ENCODE peak calls at places on chromosomes 12 and 14, in seven cellular contexts. B is NCI-H2107; C is activated CD4-positive, alpha-beta T cell treated with anti-CD3 and anti-CD28 coated beads, Interleukin-2, amount 50 U/mL, for 1 hour; D is activated gamma-delta T cell treated with Interleukin-2 at 50 U/mL for 16 hours; J is body of pancreas; T is NCI-H1694 treated with DMSO at 0.1 percent for 48 hours; G is NCI-H1105. S is an unnamed sample.
A peak's percentile ranks its signal among the peaks of the same experiment; 100 is the strongest.

GRCh38 chr12:12837025-12837872 is 24.1 kb downstream of the DDX47 start:
- DNase-seq in B (no peak), C (peak; percentile 24), D (peak; percentile 17), J (peak; percentile 14), T (peak; percentile 83), G (peak; percentile 23), S (peak; percentile 84)

GRCh38 chr12:131832393-131833231 is 4.4 kb downstream of the MMP17 start:
- DNase-seq in B (no peak), C (no peak), D (no peak), J (no peak), T (peak; percentile 12), G (peak; percentile 87), S (peak; percentile 71)

GRCh38 chr14:70653662-70654061 is 11.9 kb downstream of the TTC9 start:
- DNase-seq in B (no peak), C (no peak), D (no peak), J (no peak), T (no peak), G (no peak), S (no peak)

GRCh38 chr14:100891051-100891450 is 12.5 kb downstream of the RTL1 start:
- DNase-seq in B (no peak), C (no peak), D (peak; percentile 1), J (peak; percentile 8), T (no peak), G (no peak), S (no peak)

GRCh38 chr12:131454418-131455217 is 256.3 kb upstream of the SFSWAP start:
- DNase-seq in B (no peak), C (peak; percentile 31), D (no peak), J (no peak), T (peak; percentile 33), G (no peak), S (peak; percentile 33)

GRCh38 chr14:70907996-70908917 is 998 bp downstream of the PCNX1 start:
- DNase-seq in B (peak; percentile 54), C (peak; percentile 60), D (peak; percentile 52), J (peak; percentile 51), T (peak; percentile 52), G (no peak), S (peak; percentile 50)

GRCh38 chr14:94644102-94644535 is 31.9 kb downstream of the SERPINA3 start:
- DNase-seq in B (no peak), C (no peak), D (no peak), J (no peak), T (no peak), G (no peak), S (no peak)

GRCh38 chr12:42213954-42214426 is 24.1 kb downstream of the YAF2 start:
- DNase-seq in B (no peak), C (no peak), D (no peak), J (peak; percentile 73), T (no peak), G (peak; percentile 13), S (no peak)

GRCh38 chr12:32885831-32886230 is 10.7 kb downstream of the PKP2 start:
- DNase-seq in B (peak; percentile 47), C (no peak), D (no peak), J (no peak), T (no peak), G (peak; percentile 72), S (no peak)

GRCh38 chr14:98954347-98955000 is 317.5 kb downstream of the BCL11B start:
- DNase-seq in B (no peak), C (no peak), D (no peak), J (no peak), T (no peak), G (no peak), S (no peak)

GRCh38 chr12:77049767-77050353 is 15.5 kb downstream of the E2F7 start:
- DNase-seq in B (peak; percentile 53), C (no peak), D (no peak), J (no peak), T (peak; percentile 60), G (peak; percentile 56), S (peak; percentile 89)

GRCh38 chr14:33938131-33938949 is 12.5 kb downstream of the EGLN3 start:
- DNase-seq in B (peak; percentile 89), C (no peak), D (no peak), J (peak; percentile 85), T (peak; percentile 78), G (peak; percentile 85), S (peak; percentile 56)

GRCh38 chr14:52333823-52334657 is 19.9 kb downstream of the PTGER2 start:
- DNase-seq in B (no peak), C (no peak), D (no peak), J (no peak), T (no peak), G (no peak), S (no peak)

S was measured in lung microvascular endothelial cell.